ENCODE peak calls at places on chromosomes 4 and X, in seven cellular contexts. One of them, this sample, is unnamed.

GRCh38 chrX:150421816-150422215 is 58.7 kb downstream of the MAMLD1 start:
- DNase-seq in kidney: no peak
- DNase-seq in GM12865: no peak
- DNase-seq in PC-3: no peak
- DNase-seq in GM03348: no peak
- DNase-seq in GF-D8: no peak
- DNase-seq in Right ventricle myocardium inferior: peak
- DNase-seq in this sample: no peak

GRCh38 chrX:96407043-96407442 is 277.6 kb upstream of the DIAPH2 start:
- DNase-seq in kidney: peak
- DNase-seq in GM12865: no peak
- DNase-seq in PC-3: peak
- DNase-seq in GM03348: peak
- DNase-seq in GF-D8: no peak
- DNase-seq in Right ventricle myocardium inferior: no peak
- DNase-seq in this sample: no peak

GRCh38 chrX:42869659-42870476 is 91.9 kb upstream of the PPP1R2C start:
- DNase-seq in kidney: no peak
- DNase-seq in GM12865: peak
- DNase-seq in PC-3: no peak
- DNase-seq in GM03348: no peak
- DNase-seq in GF-D8: no peak
- DNase-seq in Right ventricle myocardium inferior: no peak
- DNase-seq in this sample: no peak

GRCh38 chr4:8160233-8160560 is 1.6 kb upstream of the ABLIM2 start:
- DNase-seq in kidney: peak
- DNase-seq in GM12865: no peak
- DNase-seq in PC-3: no peak
- DNase-seq in GM03348: no peak
- DNase-seq in GF-D8: no peak
- DNase-seq in Right ventricle myocardium inferior: peak
- DNase-seq in this sample: no peak

GRCh38 chr4:113637823-113638691 is 123.5 kb downstream of the CAMK2D start:
- DNase-seq in kidney: no peak
- DNase-seq in GM12865: peak
- DNase-seq in PC-3: no peak
- DNase-seq in GM03348: no peak
- DNase-seq in GF-D8: no peak
- DNase-seq in Right ventricle myocardium inferior: no peak
- DNase-seq in this sample: no peak

GRCh38 chr4:129138762-129139496 is 43.0 kb downstream of the C4orf33 start:
- DNase-seq in kidney: no peak
- DNase-seq in GM12865: no peak
- DNase-seq in PC-3: peak
- DNase-seq in GM03348: no peak
- DNase-seq in GF-D8: no peak
- DNase-seq in Right ventricle myocardium inferior: no peak
- DNase-seq in this sample: no peak

GRCh38 chr4:7872264-7872771 is 67.3 kb downstream of the AFAP1 start:
- DNase-seq in kidney: no peak
- DNase-seq in GM12865: no peak
- DNase-seq in PC-3: peak
- DNase-seq in GM03348: peak
- DNase-seq in GF-D8: no peak
- DNase-seq in Right ventricle myocardium inferior: no peak
- DNase-seq in this sample: no peak

GRCh38 chr4:154230091-154230490 is 261.5 kb downstream of the DCHS2 start:
- DNase-seq in kidney: no peak
- DNase-seq in GM12865: no peak
- DNase-seq in PC-3: no peak
- DNase-seq in GM03348: peak
- DNase-seq in GF-D8: no peak
- DNase-seq in Right ventricle myocardium inferior: no peak
- DNase-seq in this sample: no peak

GRCh38 chrX:45696762-45697161 is 496.1 kb upstream of the DIPK2B start:
- DNase-seq in kidney: no peak
- DNase-seq in GM12865: no peak
- DNase-seq in PC-3: no peak
- DNase-seq in GM03348: no peak
- DNase-seq in GF-D8: no peak
- DNase-seq in Right ventricle myocardium inferior: no peak
- DNase-seq in this sample: no peak

GRCh38 chrX:100491174-100491573 is 81.1 kb upstream of the PCDH19 start:
- DNase-seq in kidney: no peak
- DNase-seq in GM12865: no peak
- DNase-seq in PC-3: no peak
- DNase-seq in GM03348: no peak
- DNase-seq in GF-D8: no peak
- DNase-seq in Right ventricle myocardium inferior: no peak
- DNase-seq in this sample: no peak

GRCh38 chrX:78329486-78329885 is 2.1 kb upstream of the CYSLTR1 start:
- DNase-seq in kidney: no peak
- DNase-seq in GM12865: peak
- DNase-seq in PC-3: no peak
- DNase-seq in GM03348: no peak
- DNase-seq in GF-D8: no peak
- DNase-seq in Right ventricle myocardium inferior: no peak
- DNase-seq in this sample: no peak

GRCh38 chr4:37601527-37601926 is 84.6 kb downstream of the RELL1 start:
- DNase-seq in kidney: no peak
- DNase-seq in GM12865: no peak
- DNase-seq in PC-3: peak
- DNase-seq in GM03348: peak
- DNase-seq in GF-D8: peak
- DNase-seq in Right ventricle myocardium inferior: no peak
- DNase-seq in this sample: no peak

GRCh38 chr4:145320269-145320668 is 139.9 kb upstream of the OTUD4 start:
- DNase-seq in kidney: no peak
- DNase-seq in GM12865: no peak
- DNase-seq in PC-3: peak
- DNase-seq in GM03348: peak
- DNase-seq in GF-D8: no peak
- DNase-seq in Right ventricle myocardium inferior: no peak
- DNase-seq in this sample: no peak

GRCh38 chr4:8087921-8088495 is 70.6 kb downstream of the ABLIM2 start:
- DNase-seq in kidney: peak
- DNase-seq in GM12865: no peak
- DNase-seq in PC-3: no peak
- DNase-seq in GM03348: no peak
- DNase-seq in GF-D8: no peak
- DNase-seq in Right ventricle myocardium inferior: peak
- DNase-seq in this sample: no peak

GRCh38 chrX:74133156-74133796 is 170.7 kb upstream of the ZCCHC13 start:
- DNase-seq in kidney: no peak
- DNase-seq in GM12865: peak
- DNase-seq in PC-3: peak
- DNase-seq in GM03348: peak
- DNase-seq in GF-D8: peak
- DNase-seq in Right ventricle myocardium inferior: no peak
- DNase-seq in this sample: no peak

GRCh38 chr4:154616731-154617130 is 4.3 kb upstream of the FGG start:
- DNase-seq in kidney: no peak
- DNase-seq in GM12865: peak
- DNase-seq in PC-3: no peak
- DNase-seq in GM03348: no peak
- DNase-seq in GF-D8: no peak
- DNase-seq in Right ventricle myocardium inferior: no peak
- DNase-seq in this sample: no peak

GRCh38 chr4:8427761-8428287 is 12.7 kb downstream of the ACOX3 start:
- DNase-seq in kidney: no peak
- DNase-seq in GM12865: peak
- DNase-seq in PC-3: peak
- DNase-seq in GM03348: peak
- DNase-seq in GF-D8: no peak
- DNase-seq in Right ventricle myocardium inferior: no peak
- DNase-seq in this sample: no peak

GRCh38 chr4:164731827-164732474 is 22.0 kb upstream of the SMIM31 start:
- DNase-seq in kidney: no peak
- DNase-seq in GM12865: peak
- DNase-seq in PC-3: peak
- DNase-seq in GM03348: peak
- DNase-seq in GF-D8: no peak
- DNase-seq in Right ventricle myocardium inferior: no peak
- DNase-seq in this sample: peak

This sample was measured in activated T-helper 2 cell treated with anti-CD3 and anti-CD28 coated beads, Interferon-gamma antibody, Interleukin-2, Interleukin-4, amounts not matched to agents 10 μg/mL and 5 μg/mL and 100 μg/mL, durations not matched to agents 14 hours and 24 hours and 36 hours.